ENCODE peak calls at places on chromosomes 2 and 18, in nine cellular contexts. H is Peyer's patch; R is GM23248; D is fibroblast of lung; Z is left lung; W is A549; X is CD8-positive, alpha-beta T cell; J is tibial nerve; O is SJSA1. A is an unnamed sample. For H3K4me1, the result is how much of the 10 kb centered on the place peaks cover.

GRCh38 chr2:156118753-156119416 is 213.6 kb downstream of the NR4A2 start:
- DNase-seq in H (no peak), R (peak), D (no peak), Z (no peak), W (no peak), X (no peak), J (no peak), O (no peak), A (no peak)

GRCh38 chr2:36570416-36570815 is 27.6 kb downstream of the FEZ2 start:
- DNase-seq in H (no peak), R (peak), D (peak), Z (no peak), W (no peak), X (no peak), J (no peak), O (no peak), A (no peak)

GRCh38 chr2:204491528-204491927 is 53.7 kb upstream of the PARD3B start:
- DNase-seq in H (no peak), R (peak), D (peak), Z (no peak), W (no peak), X (no peak), J (no peak), O (peak), A (peak)

GRCh38 chr18:76545433-76546281 is 50.6 kb upstream of the ZNF516 start:
- DNase-seq in H (no peak), R (no peak), D (no peak), Z (no peak), W (no peak), X (no peak), J (no peak), O (no peak), A (no peak)

GRCh38 chr2:239441261-239441701 is 40.5 kb upstream of the HDAC4 start:
- DNase-seq in H (no peak), R (no peak), D (peak), Z (no peak), W (no peak), X (peak), J (no peak), O (peak), A (no peak)

GRCh38 chr2:195626507-195626906 is 30.5 kb upstream of the SLC39A10 start:
- DNase-seq in H (no peak), R (no peak), D (no peak), Z (no peak), W (no peak), X (no peak), J (no peak), O (no peak), A (no peak)

GRCh38 chr2:159445307-159445706 is 158.8 kb upstream of the WDSUB1 start:
- DNase-seq in H (no peak), R (no peak), D (no peak), Z (no peak), W (no peak), X (no peak), J (no peak), O (no peak), A (no peak)

GRCh38 chr2:148874868-148875341 is at the start of gene KIF5C:
- DNase-seq in H (peak), R (peak), D (peak), Z (peak), W (peak), X (peak), J (peak), O (peak), A (peak)

GRCh38 chr18:61589724-61590065 is 256.5 kb downstream of the CDH20 start:
- DNase-seq in H (no peak), R (peak), D (peak), Z (no peak), W (no peak), X (no peak), J (no peak), O (no peak), A (no peak)

GRCh38 chr2:56540467-56540866 is 356.7 kb downstream of the CCDC85A start:
- DNase-seq in H (no peak), R (no peak), D (peak), Z (no peak), W (no peak), X (no peak), J (no peak), O (no peak), A (no peak)

GRCh38 chr2:120992791-120993555 is 257.3 kb downstream of the GLI2 start:
- DNase-seq in H (no peak), R (no peak), D (no peak), Z (no peak), W (no peak), X (no peak), J (no peak), O (peak), A (no peak)

GRCh38 chr18:24683965-24684364 is 223.5 kb downstream of the HRH4 start:
- DNase-seq in H (no peak), R (peak), D (no peak), Z (no peak), W (no peak), X (no peak), J (no peak), O (no peak), A (no peak)

GRCh38 chr2:168545439-168546082 is 89.5 kb downstream of the CERS6 start:
- DNase-seq in H (no peak), R (peak), D (peak), Z (no peak), W (peak), X (no peak), J (no peak), O (peak), A (no peak)

GRCh38 chr2:28408764-28409599 is 16.3 kb downstream of the FOSL2 start:
- DNase-seq in H (peak), R (peak), D (peak), Z (peak), W (no peak), X (peak), J (no peak), O (peak), A (no peak)
- H3K4me1 ChIP-seq in H (under half), R (under half), D (under half), Z (half or more), W (half or more), X (half or more), J (under half), O (under half), A (under half)

GRCh38 chr2:42856106-42856860 is 63.9 kb upstream of the HAAO start:
- DNase-seq in H (peak), R (no peak), D (no peak), Z (no peak), W (no peak), X (no peak), J (no peak), O (no peak), A (no peak)

GRCh38 chr2:42853571-42854206 is 61.3 kb upstream of the HAAO start:
- DNase-seq in H (no peak), R (no peak), D (no peak), Z (no peak), W (no peak), X (no peak), J (no peak), O (no peak), A (no peak)

GRCh38 chr2:42856891-42857632 is 64.7 kb upstream of the HAAO start:
- DNase-seq in H (peak), R (no peak), D (no peak), Z (no peak), W (no peak), X (no peak), J (no peak), O (peak), A (peak)

GRCh38 chr2:42854207-42854818 is 61.9 kb upstream of the HAAO start:
- DNase-seq in H (peak), R (peak), D (peak), Z (no peak), W (no peak), X (no peak), J (peak), O (peak), A (no peak)

DNA sequence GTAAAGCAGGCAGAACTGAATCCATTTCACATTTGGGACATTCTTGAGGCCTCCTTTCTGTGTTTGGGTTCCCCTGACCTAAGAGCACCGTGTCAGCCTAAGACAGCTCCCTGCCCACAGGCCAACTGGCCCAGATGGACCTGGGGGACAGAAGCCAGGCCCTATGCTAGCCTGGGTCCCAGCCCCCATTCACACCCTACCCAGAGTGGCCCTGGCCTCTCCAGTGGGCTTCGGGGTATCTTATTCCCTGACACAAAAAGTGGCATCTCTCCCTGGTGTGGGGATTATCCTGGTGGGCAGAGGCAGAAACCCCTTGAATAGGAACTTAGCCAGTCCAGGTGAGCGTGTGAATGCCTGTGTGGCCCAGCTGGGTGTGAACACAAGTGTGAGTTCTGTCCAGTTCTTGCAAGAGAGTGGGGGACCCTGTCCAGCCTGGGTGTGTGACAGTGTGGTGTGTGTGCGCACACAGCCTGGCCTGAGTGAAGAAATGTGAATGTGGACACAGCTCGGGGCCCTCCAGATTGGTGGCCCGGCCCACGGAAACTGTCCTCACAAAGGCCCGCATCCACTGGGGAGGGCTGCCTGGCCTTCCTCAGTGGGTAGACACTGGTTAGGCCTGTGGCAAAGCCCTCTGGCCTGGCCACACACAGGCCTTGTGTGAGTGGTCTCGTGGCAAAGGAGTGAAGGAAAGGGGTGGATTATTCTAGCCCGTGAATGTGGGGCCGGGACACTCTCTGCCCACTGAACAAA is 63.0 kb upstream of the HAAO start:
- DNase-seq in H (peak), R (no peak), D (no peak), Z (no peak), W (no peak), X (no peak), J (no peak), O (no peak), A (no peak)
- H3K4me1 ChIP-seq in H (under half), R (under half), D (under half), Z (under half), W (under half), X (under half), J (under half), O (half or more), A (under half)

GRCh38 chr2:46720592-46721185 is 194.9 kb downstream of the MCFD2 start:
- DNase-seq in H (no peak), R (peak), D (peak), Z (no peak), W (no peak), X (no peak), J (no peak), O (no peak), A (no peak)
- H3K4me1 ChIP-seq in H (under half), R (half or more), D (under half), Z (under half), W (half or more), X (under half), J (under half), O (under half), A (under half)

DNA sequence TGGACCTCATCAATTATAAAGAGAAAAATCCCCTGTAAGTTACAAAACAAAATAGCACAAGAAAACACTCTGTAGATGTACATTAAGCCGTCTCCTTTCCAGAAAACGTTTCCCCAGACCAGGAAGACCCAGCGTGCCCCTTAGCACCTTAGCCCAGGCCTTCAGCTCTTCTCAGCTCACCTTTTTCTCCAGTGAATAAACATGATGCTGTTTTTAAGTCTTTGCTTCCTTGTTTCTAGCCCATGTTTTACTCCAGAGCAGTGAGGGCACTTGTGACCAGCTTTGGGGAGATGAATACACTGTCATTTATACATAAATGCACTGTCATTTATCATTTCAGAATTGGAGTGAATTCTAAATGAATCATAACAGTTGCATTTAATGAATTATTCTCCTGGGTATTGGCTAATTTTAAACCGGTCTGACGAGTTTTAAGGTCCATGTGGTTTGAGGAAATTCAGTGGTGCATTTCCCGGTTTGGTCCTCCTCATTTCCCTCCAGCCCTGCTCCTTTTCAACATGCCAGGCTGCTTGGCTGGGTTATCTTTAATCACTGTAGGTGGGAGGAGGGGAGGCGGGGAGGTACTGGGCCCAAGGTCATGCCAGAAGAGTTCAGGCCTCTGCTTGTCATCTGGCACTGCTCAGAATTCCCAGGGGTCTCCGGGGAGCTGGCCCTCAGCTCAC is 23.8 kb downstream of the PRKCE start:
- DNase-seq in H (no peak), R (peak), D (no peak), Z (peak), W (no peak), X (no peak), J (no peak), O (no peak), A (peak)
- H3K4me1 ChIP-seq in H (under half), R (under half), D (under half), Z (under half), W (under half), X (under half), J (under half), O (under half), A (under half)

DNA sequence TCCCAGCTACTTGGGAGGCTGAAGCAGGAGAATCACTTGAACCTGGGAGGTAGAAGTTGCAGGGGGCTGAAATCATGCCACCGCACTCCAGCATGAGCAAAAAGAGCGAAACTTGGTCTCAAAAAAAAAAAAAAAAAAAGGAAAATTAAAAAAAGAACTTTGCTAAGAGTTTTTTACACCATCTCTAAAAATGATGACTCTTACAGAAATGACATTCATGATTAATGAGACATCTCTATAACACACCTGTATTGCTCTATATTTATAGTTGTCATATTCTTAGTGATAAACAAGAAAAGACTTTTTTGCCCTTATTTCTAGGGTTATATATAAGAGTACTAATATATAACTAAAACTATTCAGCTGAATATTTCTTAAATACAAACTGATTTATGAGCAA is 34.4 kb downstream of the ANKRD44 start:
- DNase-seq in H (no peak), R (no peak), D (no peak), Z (no peak), W (no peak), X (no peak), J (no peak), O (no peak), A (no peak)
- H3K4me1 ChIP-seq in H (under half), R (under half), D (under half), Z (half or more), W (under half), X (half or more), J (under half), O (under half), A (under half)

A was measured in BE2C.